ENCODE peak calls at places on chromosomes 2 and 18, in four cellular contexts. H is ovary, N is stomach, L is breast epithelium. U is an unnamed sample.

GRCh38 chr2:220228310-220229006 is 601.0 kb downstream of the SLC4A3 start:
- DNase-seq in H (no peak), N (no peak), L (no peak), U (no peak)

GRCh38 chr2:194602750-194603149 is 1054.3 kb upstream of the SLC39A10 start:
- DNase-seq in H (no peak), N (no peak), L (no peak), U (no peak)

GRCh38 chr2:30664761-30665358 is 142.4 kb downstream of the CAPN13 start:
- DNase-seq in H (no peak), N (no peak), L (no peak), U (no peak)

GRCh38 chr18:42330296-42330695 is 375.3 kb downstream of the PIK3C3 start:
- DNase-seq in H (no peak), N (no peak), L (no peak), U (no peak)

GRCh38 chr2:159140070-159140774 is 146.3 kb downstream of the WDSUB1 start:
- DNase-seq in H (no peak), N (no peak), L (no peak), U (no peak)

GRCh38 chr2:100969998-100970397 is 32.1 kb upstream of the RPL31 start:
- DNase-seq in H (no peak), N (no peak), L (no peak), U (no peak)

GRCh38 chr18:5962362-5962761 is 67.0 kb upstream of the TMEM200C start:
- DNase-seq in H (no peak), N (no peak), L (no peak), U (no peak)

GRCh38 chr18:13302611-13303267 is 84.2 kb downstream of the LDLRAD4 start:
- DNase-seq in H (no peak), N (no peak), L (no peak), U (no peak)

DNA sequence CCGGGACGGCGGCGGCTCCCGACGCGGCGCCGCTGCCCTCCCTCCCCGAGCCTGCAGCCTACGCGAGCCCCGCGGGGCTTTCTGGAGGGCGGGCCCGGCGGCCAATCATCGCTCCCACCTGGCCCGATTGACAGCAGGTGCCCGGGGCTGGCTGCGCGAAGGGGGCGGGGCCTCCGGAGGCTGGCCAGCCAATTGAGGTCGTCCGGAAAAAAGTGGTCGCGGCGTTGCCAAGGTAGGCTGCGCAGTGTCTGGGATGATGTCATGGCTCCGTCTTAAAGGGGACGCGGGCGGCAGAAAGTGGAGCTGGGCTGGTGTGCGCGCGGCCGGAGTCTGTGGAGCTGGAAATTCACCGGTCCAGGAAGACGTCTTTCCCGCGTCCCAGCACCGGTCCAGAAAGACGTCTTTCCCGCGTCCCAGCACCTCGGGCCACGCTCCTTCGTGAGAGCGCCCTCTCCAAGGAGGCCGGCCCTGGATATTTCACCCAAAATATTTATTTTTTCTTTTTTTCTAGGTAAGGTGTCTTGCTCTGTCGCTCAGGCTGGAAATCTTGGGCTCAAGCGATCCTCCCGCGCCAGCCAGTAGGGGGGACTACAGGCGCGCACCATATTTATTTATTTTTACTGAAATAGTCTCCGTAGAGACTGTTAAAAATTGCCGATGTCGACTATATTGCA is at the start of gene ACTR1B:
- DNase-seq in H (peak), N (peak), L (peak), U (peak)
- TF ChIP-seq POLR2A in H (peak), N (no peak), L (peak), U (peak)

DNA sequence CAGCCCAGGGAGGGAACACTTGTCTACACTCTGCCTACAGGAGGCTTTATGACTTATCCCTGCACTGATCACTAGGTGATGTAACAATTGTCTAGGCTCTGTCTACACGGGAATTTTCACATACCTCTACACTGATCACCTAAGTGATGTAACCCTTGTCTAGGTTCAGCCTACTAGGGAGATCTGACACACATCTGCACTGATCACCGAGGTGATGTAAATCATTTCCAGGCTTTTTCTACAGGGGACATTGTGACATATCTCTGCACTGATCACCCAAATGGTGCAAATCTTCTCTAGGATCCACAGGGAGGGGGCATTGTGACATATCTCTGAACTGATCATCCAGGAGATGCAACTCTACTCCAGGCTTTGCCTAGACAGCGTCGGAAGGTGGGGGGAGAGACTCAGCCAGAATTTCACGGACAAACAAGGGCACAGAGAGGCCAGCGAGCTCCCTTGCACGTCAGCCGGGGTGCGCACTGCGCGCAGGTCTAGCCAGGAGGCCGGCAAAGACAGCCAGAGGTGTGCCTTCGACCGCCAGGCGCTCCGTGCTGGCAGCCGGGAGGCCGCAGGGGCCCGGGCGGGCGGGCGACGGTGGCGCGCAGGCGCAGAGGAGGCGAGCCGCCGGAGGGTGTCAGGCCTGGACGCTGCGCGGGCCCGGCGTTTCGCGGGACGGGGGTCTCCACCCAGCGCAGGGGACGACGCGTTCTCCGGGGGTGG is 46.9 kb upstream of the USP14 start:
- DNase-seq in H (peak), N (peak), L (no peak), U (peak)
- H3K4me3 ChIP-seq in H (peak), N (peak), L (peak), U (peak)

DNA sequence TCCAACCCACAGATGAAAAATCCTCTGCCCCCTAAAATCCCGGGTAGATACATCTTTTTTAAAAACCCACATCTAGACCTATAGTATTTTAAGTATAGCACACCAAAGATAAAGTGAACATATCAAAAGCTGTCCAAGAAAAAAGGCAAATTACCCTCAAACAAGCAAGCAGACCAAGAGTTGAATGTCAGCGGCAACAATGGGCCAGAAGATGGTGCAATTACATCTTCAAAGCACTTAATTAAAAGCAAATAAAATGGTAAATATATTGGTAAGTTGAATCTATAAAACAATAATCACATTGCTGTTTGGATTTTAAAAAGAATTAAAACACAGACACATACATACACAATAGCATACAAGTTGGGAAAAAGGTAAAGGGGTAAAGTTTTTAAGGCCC is 98.5 kb downstream of the MYOM1 start:
- DNase-seq in H (no peak), N (no peak), L (no peak), U (no peak)
- TF ChIP-seq CTCF in H (no peak), N (no peak), L (no peak), U (no peak)

GRCh38 chr2:112643488-112643887 is 2.3 kb upstream of the SLC20A1 start:
- DNase-seq in H (no peak), N (no peak), L (no peak), U (no peak)
- TF ChIP-seq POLR2A in H (no peak), N (no peak), L (no peak), U (no peak)

GRCh38 chr2:176100547-176101140 is 1.0 kb downstream of the HOXD12 start:
- DNase-seq in H (no peak), N (no peak), L (no peak), U (no peak)

GRCh38 chr2:176098366-176099158 is 1.0 kb upstream of the HOXD12 start:
- DNase-seq in H (no peak), N (peak), L (no peak), U (no peak)

GRCh38 chr2:176099159-176099736 is 347 bp upstream of the HOXD12 start:
- DNase-seq in H (no peak), N (peak), L (no peak), U (no peak)

GRCh38 chr2:176101216-176101845 is 1.7 kb downstream of the HOXD12 start:
- DNase-seq in H (no peak), N (no peak), L (no peak), U (no peak)

GRCh38 chr2:176099737-176100546 is at the start of gene HOXD12:
- DNase-seq in H (no peak), N (peak), L (no peak), U (no peak)
- H3K4me3 ChIP-seq in H (no peak), N (no peak), L (peak), U (no peak)

GRCh38 chr2:99827296-99827999 is 314.9 kb downstream of the AFF3 start:
- DNase-seq in H (no peak), N (no peak), L (no peak), U (no peak)
- TF ChIP-seq CTCF in H (no peak), N (no peak), L (no peak), U (no peak)

GRCh38 chr18:25228410-25228809 is 123.6 kb downstream of the ZNF521 start:
- DNase-seq in H (no peak), N (no peak), L (no peak), U (no peak)
- TF ChIP-seq POLR2A in H (no peak), N (no peak), L (no peak), U (no peak)

U was measured in right lobe of liver.